ENCODE peak calls at places on chromosomes 13 and 19, in seven cellular contexts. T is GM12865, U is psoas muscle, B is choroid plexus epithelial cell, K is colonic mucosa, C is fibroblast of the aortic adventitia, L is cardiac muscle cell. H is an unnamed sample.

GRCh38 chr13:46136688-46137087 is 31.9 kb upstream of the CPB2 start:
- DNase-seq in T (no peak), U (no peak), B (no peak), K (no peak), C (no peak), L (no peak), H (no peak)

GRCh38 chr19:10752237-10752912 is 34.5 kb downstream of the DNM2 start:
- DNase-seq in T (no peak), U (no peak), B (no peak), K (no peak), C (no peak), L (no peak), H (no peak)

GRCh38 chr13:36888645-36889044 is 31.4 kb downstream of the SMAD9 start:
- DNase-seq in T (no peak), U (no peak), B (no peak), K (no peak), C (peak; percentile 24), L (no peak), H (no peak)

GRCh38 chr13:28384789-28385188 is 110.1 kb downstream of the FLT1 start:
- DNase-seq in T (no peak), U (no peak), B (no peak), K (no peak), C (no peak), L (no peak), H (no peak)

GRCh38 chr19:27793128-27793643 is 1419.8 kb downstream of the UQCRFS1 start:
- DNase-seq in T (peak; percentile 91), U (peak; percentile 67), B (peak; percentile 70), K (peak; percentile 88), C (peak; percentile 58), L (peak; percentile 79), H (peak; percentile 78)

GRCh38 chr13:24680258-24680920 is at the start of gene ATP12A:
- DNase-seq in T (peak; percentile 16), U (no peak), B (no peak), K (peak; percentile 46), C (no peak), L (no peak), H (no peak)

GRCh38 chr19:18102916-18103542 is 5.5 kb downstream of the MAST3 start:
- DNase-seq in T (no peak), U (no peak), B (no peak), K (no peak), C (no peak), L (no peak), H (no peak)

GRCh38 chr13:73074101-73074500 is 15.3 kb downstream of the KLF5 start:
- DNase-seq in T (peak; percentile 18), U (no peak), B (peak; percentile 35), K (peak; percentile 12), C (no peak), L (peak; percentile 28), H (no peak)

GRCh38 chr13:32426191-32426980 is 1.5 kb downstream of the N4BP2L1 start:
- DNase-seq in T (peak; percentile 84), U (no peak), B (peak; percentile 36), K (peak; percentile 43), C (peak; percentile 9), L (no peak), H (no peak)

GRCh38 chr19:3034845-3035541 is 5.9 kb upstream of the TLE2 start:
- DNase-seq in T (peak; percentile 65), U (peak; percentile 37), B (peak; percentile 53), K (no peak), C (peak; percentile 55), L (peak; percentile 76), H (peak; percentile 41)

GRCh38 chr13:20506676-20507075 is 19.0 kb downstream of the CRYL1 start:
- DNase-seq in T (no peak), U (no peak), B (no peak), K (no peak), C (no peak), L (no peak), H (no peak)

GRCh38 chr19:39390460-39390758 is 497 bp downstream of the PAF1 start:
- DNase-seq in T (no peak), U (no peak), B (no peak), K (peak; percentile 77), C (no peak), L (no peak), H (peak; percentile 44)

GRCh38 chr13:79481685-79482052 is 714 bp downstream of the NDFIP2 start:
- DNase-seq in T (peak; percentile 30), U (no peak), B (no peak), K (peak; percentile 55), C (no peak), L (no peak), H (peak; percentile 9)

GRCh38 chr13:106187092-106187491 is 348.4 kb downstream of the EFNB2 start:
- DNase-seq in T (no peak), U (no peak), B (no peak), K (no peak), C (no peak), L (no peak), H (peak; percentile 51)

GRCh38 chr13:50911051-50911690 is 1.6 kb downstream of the RNASEH2B start:
- DNase-seq in T (peak; percentile 48), U (no peak), B (peak; percentile 9), K (no peak), C (peak; percentile 16), L (peak; percentile 17), H (peak; percentile 41)

GRCh38 chr19:16825312-16826168 is 3.7 kb upstream of the SIN3B start:
- DNase-seq in T (no peak), U (peak; percentile 59), B (peak; percentile 85), K (peak; percentile 38), C (peak; percentile 79), L (peak; percentile 86), H (peak; percentile 87)

DNA sequence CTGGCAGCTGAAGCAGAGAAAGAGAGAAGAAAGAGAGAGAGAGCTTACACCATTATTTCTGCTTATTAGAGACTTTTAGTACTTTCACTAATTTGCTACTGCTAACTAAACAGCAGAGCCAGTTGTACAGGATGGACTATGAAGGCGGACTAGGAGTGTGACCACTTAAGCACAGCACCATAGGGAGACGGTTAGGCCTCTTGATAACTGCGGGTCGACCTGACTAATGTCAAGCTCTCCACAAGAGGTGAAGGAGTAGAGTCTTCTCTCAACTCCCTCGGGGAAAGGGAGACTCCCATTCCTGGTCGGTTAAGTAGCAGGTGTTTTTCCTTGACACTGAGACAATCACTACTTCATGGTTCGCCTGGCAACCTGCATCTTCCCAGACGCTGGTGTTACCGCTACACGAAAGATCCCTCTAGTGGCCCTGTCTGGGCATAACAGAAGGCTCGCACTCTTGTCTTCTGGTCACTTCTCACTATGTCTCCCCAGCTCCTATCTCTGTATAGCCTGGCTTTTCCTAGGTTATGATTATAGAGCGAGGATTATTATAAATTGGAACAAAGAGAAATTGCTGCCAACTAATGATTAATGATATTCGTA is 5.3 kb upstream of the PSG7 start:
- DNase-seq in T (peak; percentile 6), U (no peak), B (peak; percentile 52), K (no peak), C (peak; percentile 52), L (no peak), H (peak; percentile 29)
- TF ChIP-seq CTCF in T (peak; percentile 35), U (no peak), B (peak; percentile 73), K (no peak), C (peak; percentile 73), L (peak; percentile 49), H (peak; percentile 63)

GRCh38 chr19:50155520-50156109 is 7.5 kb downstream of the IZUMO2 start:
- DNase-seq in T (no peak), U (no peak), B (no peak), K (no peak), C (no peak), L (no peak), H (no peak)
- TF ChIP-seq CTCF in T (peak; percentile 28), U (no peak), B (no peak), K (no peak), C (no peak), L (no peak), H (no peak)

GRCh38 chr13:98486412-98486811 is 90.5 kb downstream of the STK24 start:
- DNase-seq in T (no peak), U (no peak), B (no peak), K (no peak), C (no peak), L (no peak), H (no peak)
- TF ChIP-seq CTCF in T (no peak), U (no peak), B (no peak), K (no peak), C (no peak), L (no peak), H (no peak)

DNA sequence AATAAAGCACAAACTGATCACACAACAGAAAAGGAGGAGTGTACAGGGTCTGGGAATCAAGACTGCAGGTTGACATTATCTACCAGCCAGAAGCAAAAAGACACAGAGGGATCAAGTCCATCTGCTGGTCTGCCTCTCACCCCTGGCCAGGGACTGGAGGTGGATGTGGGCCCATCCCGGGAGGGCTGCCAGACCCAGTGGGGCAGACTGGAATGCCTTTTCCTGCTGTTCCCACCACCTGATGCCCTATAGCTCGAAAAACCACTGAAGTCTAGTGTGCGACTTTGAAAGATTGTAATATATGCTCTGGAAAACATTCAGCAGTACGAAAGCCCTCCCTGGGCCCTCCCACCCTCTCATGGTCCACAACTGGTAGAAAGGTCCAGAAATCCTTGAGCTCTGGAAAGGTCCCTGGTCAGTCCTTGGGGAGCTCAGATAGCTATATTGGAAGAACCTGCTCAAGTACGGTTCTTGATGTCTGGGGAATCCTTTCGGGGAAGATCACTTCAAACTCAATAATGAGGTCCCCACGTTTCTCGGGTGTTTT is 2.6 kb downstream of the DNAJB1 start:
- DNase-seq in T (no peak), U (no peak), B (no peak), K (no peak), C (no peak), L (no peak), H (no peak)
- TF ChIP-seq CTCF in T (no peak), U (no peak), B (no peak), K (no peak), C (no peak), L (no peak), H (no peak)

GRCh38 chr13:31367410-31367809 is 167.6 kb downstream of the B3GLCT start:
- DNase-seq in T (no peak), U (no peak), B (no peak), K (no peak), C (no peak), L (no peak), H (no peak)
- TF ChIP-seq CTCF in T (no peak), U (no peak), B (no peak), K (no peak), C (no peak), L (no peak), H (no peak)

DNA sequence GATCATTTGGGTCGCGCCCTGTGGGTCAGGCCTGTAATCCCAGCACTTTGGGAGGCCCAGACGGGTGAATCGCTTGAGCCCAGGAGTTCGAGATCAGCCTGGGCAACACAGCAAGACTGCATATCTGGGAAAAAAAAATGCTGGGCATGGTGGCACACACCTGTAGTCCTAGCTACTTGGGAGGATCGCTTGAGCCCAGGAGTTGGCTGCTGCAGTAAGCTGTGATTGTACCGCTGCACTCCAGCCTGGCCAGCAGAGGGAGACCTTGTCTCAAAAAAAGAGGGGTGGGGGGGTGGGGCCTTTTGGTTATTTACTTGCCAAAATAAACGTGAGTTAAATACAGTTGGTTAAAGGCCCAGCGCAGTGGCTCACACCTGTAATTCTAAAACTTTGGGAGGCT is 9.8 kb upstream of the ZNF544 start:
- DNase-seq in T (peak; percentile 56), U (no peak), B (peak; percentile 34), K (no peak), C (no peak), L (peak; percentile 44), H (peak; percentile 34)
- TF ChIP-seq CTCF in T (peak; percentile 22), U (no peak), B (peak; percentile 24), K (no peak), C (no peak), L (peak; percentile 13), H (peak; percentile 6)